ENCODE peak calls at places on chromosomes 12 and 14, in six cellular contexts. S, T, N, R, D and B are unnamed samples. For H3K27me3, the result is how much of the 10 kb centered on the place peaks cover.

GRCh38 chr14:96554315-96554910 is 52.2 kb downstream of the PAPOLA start:
- DNase-seq in D (no peak), T (no peak), S (no peak), R (no peak), N (no peak), B (no peak)

GRCh38 chr14:80164991-80165390 is 46.3 kb downstream of the DIO2 start:
- DNase-seq in S (no peak), N (no peak), R (no peak), T (no peak), D (peak), B (no peak)

GRCh38 chr14:46951103-46951502 is 299.5 kb upstream of the RPL10L start:
- DNase-seq in T (no peak), D (no peak), S (peak), R (no peak), N (no peak), B (no peak)

GRCh38 chr12:122515275-122515674 is 11.5 kb downstream of the RSRC2 start:
- DNase-seq in N (no peak), R (no peak), D (no peak), T (no peak), S (no peak), B (no peak)

GRCh38 chr12:2259368-2259767 is 206.6 kb downstream of the CACNA1C start:
- DNase-seq in N (no peak), R (no peak), D (no peak), T (no peak), S (no peak), B (no peak)

GRCh38 chr14:68596701-68597100 is 196.2 kb downstream of the ZFP36L1 start:
- DNase-seq in T (no peak), N (no peak), D (no peak), R (no peak), S (no peak), B (no peak)

GRCh38 chr14:73695997-73696396 is 18.2 kb downstream of the PNMA1 start:
- DNase-seq in T (no peak), S (no peak), R (no peak), N (no peak), D (no peak), B (no peak)

GRCh38 chr12:27333311-27334009 is 824 bp downstream of the BMAL2 start:
- DNase-seq in D (no peak), R (peak), T (no peak), S (peak), N (peak), B (peak)

GRCh38 chr14:50344116-50344775 is 32.1 kb downstream of the DMAC2L start:
- DNase-seq in R (no peak), N (no peak), S (no peak), D (no peak), T (no peak), B (no peak)

DNA sequence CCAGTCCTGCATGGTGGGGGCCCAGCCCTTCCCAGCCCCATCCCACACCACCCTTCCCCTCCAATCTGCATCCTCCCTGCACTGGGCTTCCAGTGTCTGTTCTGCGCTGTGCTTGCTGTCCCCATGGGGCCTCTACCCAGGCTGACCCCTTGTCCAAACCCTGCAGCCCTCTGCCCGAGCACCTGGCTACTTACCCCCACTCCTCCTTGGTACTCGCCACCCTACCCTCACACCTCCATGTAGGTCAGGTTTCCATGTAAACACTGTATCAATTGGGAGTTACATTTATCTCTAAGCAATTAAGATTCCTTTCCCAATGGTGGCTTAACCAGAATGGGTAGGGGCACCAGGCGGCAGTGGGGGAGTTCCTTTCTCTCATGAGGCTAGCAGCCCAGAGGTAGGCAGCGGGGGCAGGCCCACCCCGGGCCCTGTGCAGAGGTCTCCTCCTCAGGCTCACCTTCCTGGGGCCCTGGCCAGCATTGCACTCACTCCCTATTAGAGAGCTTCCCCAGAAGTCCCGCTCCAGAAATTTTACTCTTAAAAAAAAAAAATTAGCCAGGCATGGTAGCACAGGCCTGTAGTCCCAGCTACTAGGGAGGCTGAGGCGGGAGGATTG is 76.6 kb upstream of the CCND2 start:
- DNase-seq in R (no peak), D (no peak), S (no peak), T (no peak), N (no peak), B (no peak)
- H3K27me3 ChIP-seq in R (half or more), D (under half), S (under half), T (under half), N (under half), B (under half)

GRCh38 chr14:95123895-95124579 is 33.3 kb downstream of the DICER1 start:
- DNase-seq in R (peak), T (peak), N (no peak), S (no peak), D (no peak), B (no peak)
- H3K27ac ChIP-seq in R (peak), T (no peak), N (no peak), S (no peak), D (no peak), B (no peak)

DNA sequence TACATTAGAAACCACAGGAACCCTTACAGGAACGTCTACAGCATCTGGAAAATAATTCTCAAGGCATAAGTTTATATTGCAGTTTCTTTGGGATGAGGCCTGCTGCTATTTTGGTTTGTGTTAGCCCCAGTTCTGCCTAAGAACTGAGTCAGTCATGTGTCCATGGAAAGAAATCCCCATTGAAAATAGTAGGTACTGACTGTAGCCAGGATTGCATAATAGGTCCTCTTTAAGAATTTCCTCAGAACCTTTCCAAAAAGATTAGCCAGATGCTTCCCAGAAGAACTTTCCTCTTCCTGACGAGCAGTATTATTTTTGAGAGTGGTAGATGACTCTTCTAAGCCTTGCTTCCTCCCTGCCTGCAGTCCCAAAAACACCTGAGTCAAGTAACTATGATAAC is 52.6 kb downstream of the RASSF8 start:
- DNase-seq in D (peak), S (no peak), R (no peak), T (no peak), N (no peak), B (no peak)
- H3K27me3 ChIP-seq in D (under half), S (under half), R (under half), T (under half), N (under half), B (under half)

GRCh38 chr14:55807059-55807499 is 227.1 kb downstream of the KTN1 start:
- DNase-seq in D (no peak), R (peak), N (peak), T (peak), S (no peak), B (peak)
- H3K27ac ChIP-seq in D (no peak), R (peak), N (peak), T (peak), S (no peak), B (peak)

DNA sequence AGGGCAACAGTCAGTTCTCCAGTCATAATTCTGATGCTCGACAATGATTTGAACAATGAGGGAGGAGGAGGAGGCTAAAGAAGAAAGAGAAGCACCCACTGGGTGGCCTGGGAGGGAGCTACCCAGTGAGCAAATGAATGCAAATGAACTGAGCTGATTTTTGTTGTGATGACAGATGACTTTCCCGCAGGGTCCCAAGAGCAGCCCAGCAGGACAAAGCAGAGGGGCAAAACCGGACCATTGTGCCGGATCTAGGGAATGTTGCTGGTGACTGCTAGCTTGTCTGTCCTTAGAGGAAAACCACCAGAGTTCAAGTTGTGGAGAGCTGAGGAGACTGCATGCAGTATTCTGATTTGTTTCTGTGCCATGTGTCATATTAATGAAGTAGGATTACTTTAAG is 162.8 kb downstream of the MON2 start:
- DNase-seq in D (no peak), N (no peak), R (no peak), T (no peak), S (peak), B (no peak)
- H3K27me3 ChIP-seq in D (under half), N (under half), R (under half), T (under half), S (under half), B (under half)

GRCh38 chr12:111410229-111411186 is 4.8 kb downstream of the SH2B3 start:
- DNase-seq in N (no peak), D (no peak), S (no peak), R (peak), T (no peak), B (no peak)
- H3K27ac ChIP-seq in N (peak), D (peak), S (peak), R (peak), T (peak), B (peak)

GRCh38 chr12:100473050-100473715 is 483 bp upstream of the NR1H4 start:
- DNase-seq in S (no peak), N (no peak), T (no peak), D (no peak), R (no peak), B (no peak)

GRCh38 chr12:100474617-100475016 is 951 bp downstream of the NR1H4 start:
- DNase-seq in R (no peak), D (no peak), S (peak), N (no peak), T (no peak), B (no peak)

GRCh38 chr12:100473716-100474150 is at the start of gene NR1H4:
- DNase-seq in D (peak), T (no peak), S (no peak), N (no peak), R (no peak), B (no peak)

GRCh38 chr12:100476013-100476751 is 2.5 kb downstream of the NR1H4 start:
- DNase-seq in N (no peak), R (no peak), D (no peak), T (no peak), S (no peak), B (no peak)

DNA sequence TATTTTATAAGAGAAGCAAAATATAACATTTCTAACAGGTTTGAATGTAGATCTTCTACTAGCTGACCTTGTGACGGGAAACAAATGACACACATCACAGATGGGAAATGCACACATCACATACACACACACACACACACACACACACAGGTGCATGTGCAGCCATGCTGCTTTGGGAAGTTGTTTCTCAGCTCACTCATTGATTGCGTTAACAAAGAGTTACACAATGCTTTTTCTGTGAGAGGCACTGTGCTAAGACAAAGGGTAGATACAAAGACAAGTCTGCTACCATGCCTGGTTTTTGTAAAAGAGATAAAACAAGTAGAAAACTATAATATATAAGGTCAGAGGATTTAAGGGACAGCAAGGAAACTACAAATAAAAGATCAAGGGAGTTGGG is 1.3 kb upstream of the NR1H4 start:
- DNase-seq in S (no peak), N (no peak), D (no peak), R (no peak), T (no peak), B (no peak)
- H3K27me3 ChIP-seq in S (under half), N (under half), D (under half), R (under half), T (under half), B (under half)

GRCh38 chr14:44649056-44649455 is 142.0 kb upstream of the FSCB start:
- DNase-seq in R (no peak), S (no peak), D (no peak), T (no peak), N (no peak), B (no peak)
- H3K27ac ChIP-seq in R (no peak), S (no peak), D (no peak), T (no peak), N (no peak), B (no peak)

DNA sequence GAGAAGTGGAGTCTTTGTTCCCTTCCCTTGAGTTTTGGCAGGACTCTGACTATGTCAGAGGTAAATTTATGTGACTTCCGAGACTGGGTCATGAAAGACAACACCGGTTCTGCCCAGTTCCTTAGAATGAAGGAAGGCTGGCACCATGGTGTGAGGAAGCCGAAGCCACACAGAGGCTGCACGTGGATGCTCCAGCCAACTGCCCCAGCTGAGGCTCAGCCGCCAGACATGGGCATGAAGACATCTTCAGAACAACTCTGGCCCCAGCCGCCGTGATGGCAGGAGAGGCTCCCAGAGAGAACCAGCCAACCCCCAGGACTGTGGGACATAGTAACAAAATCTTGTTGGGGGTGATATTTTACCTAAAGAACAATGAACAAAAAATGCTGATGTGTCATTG is 111.2 kb downstream of the CALM1 start:
- DNase-seq in T (no peak), S (no peak), N (no peak), R (no peak), D (no peak), B (no peak)
- H3K27me3 ChIP-seq in T (under half), S (under half), N (under half), R (under half), D (under half), B (under half)

GRCh38 chr12:44477331-44477980 is 398.7 kb downstream of the NELL2 start:
- DNase-seq in D (no peak), N (no peak), T (no peak), S (no peak), R (no peak), B (no peak)
- H3K27ac ChIP-seq in D (no peak), N (no peak), T (no peak), S (no peak), R (no peak), B (no peak)